ENCODE peak calls at places on chromosomes 5 and 9, in four cellular contexts. One of them, this sample, is unnamed.

GRCh38 chr9:130661461-130662098 is 2.8 kb upstream of the PRDM12 start:
- DNase-seq in NCI-H1092 treated with DMSO at 0.1 percent for 48 hours: no peak
- DNase-seq in Ammon's horn: no peak
- DNase-seq in LoVo: no peak
- DNase-seq in this sample: no peak

GRCh38 chr9:82404484-82405280 is 416.1 kb downstream of the SPATA31D1 start:
- DNase-seq in Ammon's horn: no peak
- DNase-seq in NCI-H1092 treated with DMSO at 0.1 percent for 48 hours: no peak
- DNase-seq in LoVo: no peak
- DNase-seq in this sample: no peak

GRCh38 chr5:117679046-117679445 is 1104.4 kb upstream of the SEMA6A start:
- DNase-seq in NCI-H1092 treated with DMSO at 0.1 percent for 48 hours: no peak
- DNase-seq in Ammon's horn: no peak
- DNase-seq in LoVo: no peak
- DNase-seq in this sample: no peak

GRCh38 chr5:99586878-99587277 is 658.1 kb upstream of the CHD1 start:
- DNase-seq in LoVo: no peak
- DNase-seq in Ammon's horn: no peak
- DNase-seq in NCI-H1092 treated with DMSO at 0.1 percent for 48 hours: no peak
- DNase-seq in this sample: no peak

GRCh38 chr5:79745255-79745654 is 55.6 kb downstream of the CMYA5 start:
- DNase-seq in Ammon's horn: no peak
- DNase-seq in NCI-H1092 treated with DMSO at 0.1 percent for 48 hours: no peak
- DNase-seq in LoVo: no peak
- DNase-seq in this sample: no peak

GRCh38 chr5:179146277-179146676 is 86.1 kb downstream of the ZNF354C start:
- DNase-seq in Ammon's horn: no peak
- DNase-seq in NCI-H1092 treated with DMSO at 0.1 percent for 48 hours: no peak
- DNase-seq in LoVo: no peak
- DNase-seq in this sample: no peak

GRCh38 chr9:113468716-113469448 is 5.4 kb downstream of the RGS3 start:
- DNase-seq in Ammon's horn: peak; percentile 71
- DNase-seq in NCI-H1092 treated with DMSO at 0.1 percent for 48 hours: peak; percentile 36
- DNase-seq in LoVo: no peak
- DNase-seq in this sample: no peak

GRCh38 chr5:127705120-127705892 is 2.1 kb downstream of the CCDC192 start:
- DNase-seq in NCI-H1092 treated with DMSO at 0.1 percent for 48 hours: no peak
- DNase-seq in Ammon's horn: no peak
- DNase-seq in LoVo: peak; percentile 36
- DNase-seq in this sample: no peak

GRCh38 chr5:122354293-122354692 is 42.3 kb downstream of the SNCAIP start:
- DNase-seq in LoVo: no peak
- DNase-seq in NCI-H1092 treated with DMSO at 0.1 percent for 48 hours: no peak
- DNase-seq in Ammon's horn: peak; percentile 59
- DNase-seq in this sample: no peak

GRCh38 chr9:117412841-117413240 is 2.0 kb downstream of the ASTN2 start:
- DNase-seq in Ammon's horn: no peak
- DNase-seq in NCI-H1092 treated with DMSO at 0.1 percent for 48 hours: no peak
- DNase-seq in LoVo: no peak
- DNase-seq in this sample: no peak

GRCh38 chr5:135821061-135821781 is 13.2 kb upstream of the SLC25A48 start:
- DNase-seq in Ammon's horn: no peak
- DNase-seq in NCI-H1092 treated with DMSO at 0.1 percent for 48 hours: peak; percentile 39
- DNase-seq in LoVo: peak; percentile 33
- DNase-seq in this sample: no peak

GRCh38 chr9:4225291-4226119 is 74.4 kb downstream of the GLIS3 start:
- DNase-seq in LoVo: peak; percentile 54
- DNase-seq in Ammon's horn: no peak
- DNase-seq in NCI-H1092 treated with DMSO at 0.1 percent for 48 hours: no peak
- DNase-seq in this sample: no peak

GRCh38 chr9:131404581-131404980 is 10.7 kb downstream of the PRRC2B start:
- DNase-seq in LoVo: no peak
- DNase-seq in Ammon's horn: no peak
- DNase-seq in NCI-H1092 treated with DMSO at 0.1 percent for 48 hours: no peak
- DNase-seq in this sample: no peak

GRCh38 chr5:131634666-131634995 is 398 bp downstream of the RAPGEF6 start:
- DNase-seq in Ammon's horn: no peak
- DNase-seq in LoVo: peak; percentile 63
- DNase-seq in NCI-H1092 treated with DMSO at 0.1 percent for 48 hours: peak; percentile 10
- DNase-seq in this sample: peak; percentile 40

GRCh38 chr9:34606908-34607307 is 5.0 kb downstream of the RPP25L start:
- DNase-seq in NCI-H1092 treated with DMSO at 0.1 percent for 48 hours: no peak
- DNase-seq in LoVo: no peak
- DNase-seq in Ammon's horn: no peak
- DNase-seq in this sample: no peak